ENCODE peak calls at places on chromosomes 16 and 17, in seven cellular contexts. K is transverse colon, C is Karpas-422, O is Peyer's patch, Q is cardiac muscle cell, J is coronary artery, Y is fibroblast of lung. U is an unnamed sample.
A peak's percentile ranks its signal among the peaks of the same experiment; 100 is the strongest.

GRCh38 chr16:50498756-50499155 is 49.4 kb upstream of the NKD1 start:
- DNase-seq in O (no peak), K (no peak), J (peak; percentile 80), Q (peak; percentile 20), Y (no peak), C (no peak), U (no peak)

GRCh38 chr16:57603110-57604024 is 25.1 kb upstream of the ADGRG1 start:
- DNase-seq in K (no peak), J (peak; percentile 57), Y (no peak), Q (no peak), O (peak; percentile 39), C (no peak), U (no peak)

GRCh38 chr17:51245535-51245934 is 14.3 kb downstream of the MBTD1 start:
- DNase-seq in C (no peak), Q (no peak), O (no peak), K (no peak), Y (no peak), J (no peak), U (no peak)

GRCh38 chr17:64694207-64694606 is 32.1 kb upstream of the SMURF2 start:
- DNase-seq in Y (peak; percentile 43), J (peak; percentile 78), O (peak; percentile 86), K (peak; percentile 71), Q (peak; percentile 59), C (no peak), U (peak; percentile 79)

GRCh38 chr17:47823519-47823918 is 1.9 kb upstream of the OSBPL7 start:
- DNase-seq in Y (no peak), Q (no peak), K (no peak), J (no peak), C (no peak), O (no peak), U (no peak)

GRCh38 chr16:4795828-4796572 is 831 bp downstream of the SMIM22 start:
- DNase-seq in O (no peak), K (peak; percentile 44), Q (no peak), Y (no peak), J (no peak), C (no peak), U (no peak)

GRCh38 chr16:89974860-89975259 is 26.3 kb downstream of the DEF8 start:
- DNase-seq in Y (no peak), Q (no peak), O (peak; percentile 56), K (peak; percentile 29), C (no peak), J (no peak), U (no peak)

GRCh38 chr17:51270675-51271074 is 10.3 kb downstream of the UTP18 start:
- DNase-seq in K (no peak), O (no peak), C (no peak), Y (no peak), J (no peak), Q (no peak), U (no peak)

GRCh38 chr16:88705076-88705684 is 1.0 kb downstream of the RNF166 start:
- DNase-seq in O (no peak), J (no peak), K (peak; percentile 44), Y (no peak), Q (peak; percentile 18), C (peak; percentile 66), U (peak; percentile 69)

GRCh38 chr17:81419886-81420768 is 24.9 kb downstream of the BAHCC1 start:
- DNase-seq in J (no peak), Y (peak; percentile 37), C (no peak), O (no peak), K (no peak), Q (no peak), U (no peak)

GRCh38 chr17:60527701-60528100 is 1.7 kb upstream of the APPBP2 start:
- DNase-seq in J (no peak), C (no peak), O (no peak), K (no peak), Y (no peak), Q (no peak), U (no peak)

GRCh38 chr16:10277597-10277996 is 95.4 kb upstream of the GRIN2A start:
- DNase-seq in Y (no peak), Q (no peak), J (no peak), O (no peak), K (no peak), C (no peak), U (no peak)

GRCh38 chr17:45296003-45296832 is 20.6 kb downstream of the MAP3K14 start:
- DNase-seq in Y (no peak), O (no peak), J (no peak), K (peak; percentile 68), C (peak; percentile 93), Q (peak; percentile 49), U (peak; percentile 70)

GRCh38 chr17:59558953-59559352 is 6.5 kb upstream of the DHX40 start:
- DNase-seq in C (peak; percentile 53), O (no peak), J (no peak), Q (peak; percentile 40), K (no peak), Y (peak; percentile 45), U (no peak)

GRCh38 chr17:47690121-47690520 is 3.8 kb upstream of the TBKBP1 start:
- DNase-seq in Q (no peak), K (no peak), C (no peak), O (no peak), Y (no peak), J (no peak), U (no peak)

GRCh38 chr17:20952183-20952582 is 90.6 kb downstream of the USP22 start:
- DNase-seq in C (no peak), Y (no peak), J (no peak), Q (no peak), O (no peak), K (peak; percentile 19), U (no peak)

GRCh38 chr17:32609085-32609484 is 122.3 kb downstream of the CDK5R1 start:
- DNase-seq in C (peak; percentile 87), K (peak; percentile 46), J (no peak), O (peak; percentile 88), Q (no peak), Y (peak; percentile 6), U (peak; percentile 68)

GRCh38 chr16:2015117-2015946 is 4.3 kb upstream of the NPW start:
- DNase-seq in Y (peak; percentile 93), Q (peak; percentile 11), K (peak; percentile 79), C (no peak), O (peak; percentile 69), J (no peak), U (peak; percentile 60)

GRCh38 chr16:66135376-66135775 is 231.1 kb upstream of the CDH5 start:
- DNase-seq in C (no peak), Q (peak; percentile 65), J (peak; percentile 78), K (peak; percentile 14), Y (no peak), O (peak; percentile 49), U (no peak)

GRCh38 chr17:58083491-58084316 is 485 bp downstream of the DYNLL2 start:
- DNase-seq in K (peak; percentile 74), O (peak; percentile 81), Y (peak; percentile 41), Q (peak; percentile 55), C (peak; percentile 78), J (peak; percentile 84), U (peak; percentile 80)

GRCh38 chr17:58059141-58059540 is 24.1 kb upstream of the DYNLL2 start:
- DNase-seq in J (no peak), C (no peak), O (no peak), K (no peak), Q (no peak), Y (no peak), U (no peak)

DNA sequence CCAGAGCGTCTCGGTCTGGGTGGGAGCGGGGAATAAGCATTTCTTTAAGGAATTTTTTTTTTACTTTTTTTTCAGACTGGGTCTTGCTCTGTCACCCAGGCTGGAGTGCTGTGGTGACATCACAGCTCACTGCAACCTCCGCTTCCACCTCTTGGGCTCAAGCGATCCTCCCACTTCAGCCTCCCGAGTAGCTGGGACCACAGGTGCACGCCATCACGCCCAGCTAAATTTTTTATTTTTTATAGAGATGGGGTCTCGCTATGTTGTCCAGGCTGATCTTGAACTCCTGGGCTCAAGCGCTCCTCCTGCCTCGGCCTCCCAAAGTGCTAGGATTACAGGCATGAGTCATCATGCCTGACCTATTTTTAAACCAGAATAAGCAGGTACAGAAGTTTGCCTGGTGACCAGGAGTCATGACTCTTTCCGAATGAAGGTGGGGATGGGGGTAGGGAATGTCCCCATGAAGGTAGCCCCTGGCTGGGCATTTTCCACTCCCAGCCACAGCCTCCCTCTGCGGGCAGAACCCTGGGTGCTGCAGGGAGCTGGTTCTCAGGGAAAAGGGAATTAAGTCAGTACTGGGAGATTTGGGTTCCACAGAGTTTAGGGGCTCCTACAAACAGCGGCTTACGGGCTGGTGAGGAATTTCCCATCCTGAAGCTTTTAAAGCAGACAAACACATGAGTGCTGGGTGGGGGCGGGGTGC is 48.3 kb downstream of the TBC1D16 start:
- DNase-seq in Q (no peak), O (no peak), K (no peak), J (no peak), C (no peak), Y (no peak), U (peak; percentile 28)
- H3K27ac ChIP-seq in Q (no peak overlapping the region), O (peak overlapping the region; percentile 27), K (peak overlapping the region; percentile 53), J (no peak overlapping the region), C (no peak overlapping the region), Y (peak overlapping the region; percentile 74), U (no peak overlapping the region)

DNA sequence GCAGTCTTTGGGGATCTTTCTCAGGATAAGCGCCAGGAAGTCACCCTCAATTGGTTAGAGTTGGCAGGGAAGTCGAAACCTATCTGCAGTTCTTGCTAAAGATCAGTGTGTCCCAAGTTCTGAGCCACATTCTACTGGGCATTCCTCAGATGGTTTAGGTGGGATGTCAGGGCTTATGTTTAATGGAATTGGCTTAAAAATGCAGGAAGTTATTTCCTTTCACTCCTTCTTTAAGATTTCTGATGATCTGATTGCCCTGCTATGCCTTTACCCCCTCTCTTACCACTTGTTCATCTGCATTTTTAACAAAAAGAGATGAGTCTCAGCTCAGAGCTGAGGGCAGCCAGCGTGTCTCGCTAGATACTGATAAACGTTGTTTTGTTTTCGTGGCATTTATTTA is 30.8 kb downstream of the FOXL1 start:
- DNase-seq in Q (peak; percentile 75), K (no peak), C (no peak), Y (peak; percentile 64), O (no peak), J (no peak), U (no peak)
- H3K27ac ChIP-seq in Q (no peak overlapping the region), K (no peak overlapping the region), C (no peak overlapping the region), Y (peak overlapping the region; percentile 63), O (no peak overlapping the region), J (peak overlapping the region; percentile 97), U (no peak overlapping the region)

DNA sequence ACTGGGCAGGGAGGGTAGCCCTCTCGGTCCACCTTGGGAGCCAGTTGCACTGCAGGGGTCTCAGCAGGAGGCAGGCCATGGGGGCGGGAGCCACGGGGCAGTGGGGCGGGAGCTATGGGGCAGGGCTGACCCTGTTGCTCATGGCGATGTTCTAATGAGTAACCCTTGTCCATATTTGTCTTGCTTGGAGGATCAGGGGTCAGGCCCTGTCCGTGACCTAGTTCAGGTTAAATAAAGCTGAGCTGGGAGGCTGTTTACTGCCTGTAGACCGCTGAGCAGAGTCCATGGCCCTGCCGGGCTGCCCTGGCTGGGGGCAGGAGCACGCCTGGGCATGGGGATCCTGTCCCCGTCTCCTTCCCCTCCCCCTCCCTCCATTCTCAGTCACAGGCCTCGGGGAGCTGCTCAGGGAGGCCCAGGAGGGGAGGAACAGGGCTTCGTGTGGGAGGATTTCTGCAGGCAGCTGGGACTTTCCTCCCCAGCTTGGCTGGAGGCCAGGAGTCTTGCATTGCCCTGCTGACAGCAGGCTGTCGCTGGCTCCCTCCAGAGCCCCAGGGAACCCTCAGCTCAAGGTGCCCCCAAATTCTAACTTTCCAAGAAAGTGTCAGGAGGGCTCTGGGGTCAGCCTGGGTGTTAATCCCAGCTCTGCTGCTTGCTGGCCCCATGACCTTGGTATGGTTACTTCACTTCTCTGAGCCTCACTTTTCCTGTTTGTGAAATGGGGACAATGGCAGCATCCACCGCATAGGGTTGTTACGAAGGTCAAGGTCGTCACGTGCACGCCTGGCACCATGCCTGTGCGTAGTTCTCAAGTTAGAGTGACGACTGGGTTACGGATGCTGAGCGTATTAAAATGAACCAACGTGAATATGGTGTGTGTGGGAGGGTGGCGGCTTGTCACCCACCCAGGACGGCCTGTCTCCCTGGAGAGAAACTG is 6.1 kb upstream of the SERPINF2 start:
- DNase-seq in Y (peak; percentile 82), Q (peak; percentile 93), K (peak; percentile 52), J (no peak), O (peak; percentile 79), C (peak; percentile 55), U (peak; percentile 81)
- H3K27ac ChIP-seq in Y (no peak overlapping the region), Q (peak overlapping the region; percentile 88), K (peak overlapping the region; percentile 23), J (peak overlapping the region; percentile 18), O (peak overlapping the region; percentile 32), C (no peak overlapping the region), U (peak overlapping the region; percentile 42)

GRCh38 chr16:67662653-67663010 is 1.9 kb downstream of the PARD6A start:
- DNase-seq in C (no peak), Y (no peak), J (no peak), Q (no peak), O (no peak), K (no peak), U (no peak)
- H3K27ac ChIP-seq in C (no peak overlapping the region), Y (no peak overlapping the region), J (no peak overlapping the region), Q (no peak overlapping the region), O (no peak overlapping the region), K (no peak overlapping the region), U (no peak overlapping the region)